ENCODE peak calls at places on chromosomes 12 and 14, in nine cellular contexts. I is transverse colon; U is C1 segment of cervical spinal cord; X is activated CD4-positive, alpha-beta T cell treated with anti-CD3 and anti-CD28 coated beads, Interleukin-2, amount 50 U/mL, for 4 hours; L is NCI-H748 treated with DMSO at 0.1 percent for 48 hours; Z is HEK293T; Y is stimulated activated CD4-positive, alpha-beta T cell treated with anti-CD3 and anti-CD28 coated beads, Interleukin-2, amount 100 ng/mL, for 48 hours; G is nephron progenitor cell; M is T47D. C is an unnamed sample.

GRCh38 chr14:71720978-71721624 is 211.1 kb upstream of the RGS6 start:
- DNase-seq in Z (peak), G (peak), Y (no peak), X (no peak), M (peak), I (peak), L (peak), U (no peak), C (peak)

GRCh38 chr12:6536894-6537579 is 2.7 kb downstream of the GAPDH start:
- DNase-seq in U (no peak), G (no peak), X (no peak), Y (no peak), Z (no peak), M (no peak), L (no peak), I (no peak), C (no peak)

GRCh38 chr14:86640288-86640687 is 1110.3 kb downstream of the FLRT2 start:
- DNase-seq in Y (no peak), L (no peak), Z (no peak), X (no peak), U (no peak), G (no peak), M (no peak), I (no peak), C (no peak)

GRCh38 chr12:115670869-115671268 is 606.6 kb downstream of the MED13L start:
- DNase-seq in M (no peak), Y (no peak), U (no peak), I (no peak), Z (no peak), X (no peak), L (no peak), G (no peak), C (no peak)

GRCh38 chr12:12079291-12079690 is 8.6 kb downstream of the BCL2L14 start:
- DNase-seq in L (no peak), M (no peak), X (no peak), U (no peak), Z (no peak), I (no peak), G (no peak), Y (no peak), C (no peak)

GRCh38 chr12:131844656-131845055 is 16.5 kb downstream of the MMP17 start:
- DNase-seq in I (no peak), U (no peak), Y (no peak), M (no peak), L (no peak), X (no peak), Z (no peak), G (no peak), C (no peak)

GRCh38 chr14:86153480-86153879 is 623.5 kb downstream of the FLRT2 start:
- DNase-seq in L (no peak), Y (no peak), Z (no peak), U (no peak), M (peak), G (no peak), I (no peak), X (no peak), C (no peak)

GRCh38 chr14:72830786-72831583 is 62.9 kb downstream of the DPF3 start:
- DNase-seq in M (peak), U (no peak), X (no peak), G (peak), L (no peak), Y (no peak), I (peak), Z (no peak), C (no peak)

GRCh38 chr12:95763809-95764253 is 26.7 kb downstream of the NTN4 start:
- DNase-seq in M (no peak), G (no peak), L (no peak), Y (no peak), U (no peak), X (no peak), Z (no peak), I (no peak), C (peak)

GRCh38 chr14:52082903-52083302 is 14.0 kb upstream of the NID2 start:
- DNase-seq in G (no peak), Y (no peak), I (no peak), L (no peak), X (no peak), U (no peak), M (no peak), Z (no peak), C (no peak)

GRCh38 chr14:58697927-58698641 is 60.3 kb downstream of the DACT1 start:
- DNase-seq in I (no peak), Z (no peak), Y (no peak), U (no peak), L (peak), M (no peak), X (no peak), G (no peak), C (no peak)

GRCh38 chr12:47021298-47021697 is 58.1 kb upstream of the PCED1B start:
- DNase-seq in X (no peak), M (peak), G (peak), I (no peak), L (peak), U (no peak), Y (no peak), Z (peak), C (peak)

GRCh38 chr12:55838361-55838760 is 4.4 kb downstream of the MMP19 start:
- DNase-seq in L (no peak), I (no peak), Z (no peak), G (no peak), U (no peak), X (no peak), M (no peak), Y (no peak), C (no peak)

GRCh38 chr12:108309674-108310312 is 29.3 kb downstream of the CMKLR1 start:
- DNase-seq in M (no peak), X (no peak), G (no peak), I (no peak), Y (no peak), U (no peak), Z (no peak), L (no peak), C (no peak)

GRCh38 chr14:105300542-105301102 is at the start of gene BRF1:
- DNase-seq in Y (peak), Z (peak), G (peak), L (peak), I (peak), X (peak), U (peak), M (peak), C (peak)

GRCh38 chr12:63863658-63864455 is 19.4 kb downstream of the SRGAP1 start:
- DNase-seq in M (no peak), I (no peak), X (no peak), Z (no peak), U (no peak), Y (no peak), L (no peak), G (no peak), C (no peak)

GRCh38 chr12:97404093-97404492 is 58.5 kb upstream of the RMST start:
- DNase-seq in L (no peak), U (no peak), Z (no peak), X (no peak), M (no peak), G (no peak), I (no peak), Y (no peak), C (no peak)

GRCh38 chr12:103244596-103244995 is 251.2 kb downstream of the C12orf42 start:
- DNase-seq in Y (no peak), M (no peak), X (no peak), L (no peak), I (no peak), U (no peak), G (no peak), Z (no peak), C (no peak)

GRCh38 chr14:59582161-59582560 is 5.5 kb upstream of the CCDC175 start:
- DNase-seq in I (no peak), L (no peak), U (no peak), M (no peak), G (no peak), Y (no peak), Z (no peak), X (no peak), C (no peak)

GRCh38 chr12:112905451-112906089 is 1.2 kb upstream of the OAS1 start:
- DNase-seq in X (no peak), M (no peak), L (no peak), I (no peak), G (no peak), Y (no peak), Z (no peak), U (no peak), C (no peak)

GRCh38 chr12:63095369-63095967 is 55.5 kb downstream of the AVPR1A start:
- DNase-seq in L (no peak), G (no peak), M (no peak), I (no peak), Z (no peak), U (no peak), Y (no peak), X (no peak), C (no peak)

GRCh38 chr14:52354257-52354656 is 40.1 kb downstream of the PTGER2 start:
- DNase-seq in U (no peak), G (no peak), Y (no peak), X (no peak), M (no peak), Z (no peak), L (no peak), I (no peak), C (no peak)

GRCh38 chr14:50527970-50528369 is 4.4 kb downstream of the MAP4K5 start:
- DNase-seq in M (no peak), Z (no peak), U (no peak), I (no peak), G (no peak), L (no peak), Y (no peak), X (no peak), C (no peak)

GRCh38 chr14:104865631-104866441 is 768 bp downstream of the CEP170B start:
- DNase-seq in X (peak), U (no peak), Z (peak), I (peak), L (peak), Y (peak), G (peak), M (peak), C (peak)

GRCh38 chr12:34291426-34291901 is 269.2 kb downstream of the ALG10 start:
- DNase-seq in G (no peak), L (no peak), U (no peak), Y (no peak), X (no peak), M (no peak), I (peak), Z (no peak), C (no peak)

GRCh38 chr14:76050797-76051392 is 65.3 kb downstream of the IFT43 start:
- DNase-seq in L (peak), M (peak), X (peak), U (no peak), Z (peak), I (peak), Y (peak), G (peak), C (peak)

GRCh38 chr12:71157601-71158233 is at the start of gene TSPAN8:
- DNase-seq in Y (no peak), Z (no peak), X (no peak), U (no peak), M (no peak), G (no peak), I (peak), L (peak), C (peak)

GRCh38 chr12:46998811-46999368 is 80.5 kb upstream of the PCED1B start:
- DNase-seq in L (no peak), I (no peak), U (no peak), M (no peak), Y (no peak), X (no peak), G (no peak), Z (no peak), C (no peak)

GRCh38 chr14:68140111-68140741 is 320.6 kb downstream of the RAD51B start:
- DNase-seq in G (peak), X (no peak), I (peak), M (peak), Y (no peak), Z (peak), L (no peak), U (no peak), C (peak)

GRCh38 chr14:64293976-64294671 is at the start of gene ESR2:
- DNase-seq in Z (peak), Y (peak), G (peak), U (no peak), I (peak), X (no peak), M (peak), L (peak), C (no peak)

GRCh38 chr12:70983692-70984091 is 63.2 kb upstream of the PTPRR start:
- DNase-seq in L (no peak), U (no peak), X (no peak), I (no peak), G (no peak), Y (no peak), Z (no peak), M (no peak), C (no peak)

GRCh38 chr12:112422531-112422930 is 3.8 kb downstream of the PTPN11 start:
- DNase-seq in X (no peak), G (no peak), I (no peak), L (no peak), Y (no peak), M (no peak), Z (no peak), U (no peak), C (no peak)

GRCh38 chr12:121949643-121950397 is 31.4 kb downstream of the CFAP251 start:
- DNase-seq in I (no peak), X (no peak), Y (no peak), G (no peak), U (no peak), Z (no peak), L (no peak), M (peak), C (peak)

GRCh38 chr12:31324116-31324844 is 1.7 kb downstream of the SINHCAF start:
- DNase-seq in I (peak), G (peak), M (peak), Z (peak), Y (peak), X (peak), U (peak), L (no peak), C (peak)

GRCh38 chr12:75738486-75738885 is 227.1 kb upstream of the KRR1 start:
- DNase-seq in U (no peak), X (peak), G (no peak), M (no peak), Y (peak), I (no peak), Z (no peak), L (no peak), C (no peak)

GRCh38 chr14:74913986-74914573 is 9.0 kb downstream of the RPS6KL1 start:
- DNase-seq in X (no peak), Z (peak), Y (no peak), U (no peak), L (peak), G (peak), M (peak), I (peak), C (peak)

GRCh38 chr14:96383445-96383844 is 8.5 kb upstream of the AK7 start:
- DNase-seq in Z (no peak), I (no peak), L (no peak), X (no peak), Y (no peak), G (no peak), M (no peak), U (no peak), C (no peak)

GRCh38 chr12:54593135-54593534 is 4.7 kb upstream of the PPP1R1A start:
- DNase-seq in M (no peak), G (no peak), L (no peak), X (no peak), I (no peak), Y (no peak), Z (no peak), U (no peak), C (no peak)